ENCODE peak calls at places on chromosomes 5 and 9, in seven cellular contexts. One of them, this sample, is unnamed.

GRCh38 chr9:125906144-125906543 is 159.0 kb downstream of the PBX3 start:
- DNase-seq in WTC11: no peak
- DNase-seq in left lung: no peak
- DNase-seq in MCF 10A: no peak
- DNase-seq in spleen: no peak
- DNase-seq in mucosa of descending colon: no peak
- DNase-seq in A549: no peak
- DNase-seq in this sample: no peak

GRCh38 chr5:60820593-60821487 is 23.2 kb downstream of the ELOVL7 start:
- DNase-seq in WTC11: no peak
- DNase-seq in left lung: no peak
- DNase-seq in spleen: no peak
- DNase-seq in MCF 10A: no peak
- DNase-seq in mucosa of descending colon: no peak
- DNase-seq in A549: no peak
- DNase-seq in this sample: no peak

GRCh38 chr9:73179594-73179993 is 27.9 kb downstream of the ANXA1 start:
- DNase-seq in left lung: no peak
- DNase-seq in spleen: no peak
- DNase-seq in WTC11: no peak
- DNase-seq in mucosa of descending colon: no peak
- DNase-seq in MCF 10A: peak
- DNase-seq in A549: peak
- DNase-seq in this sample: no peak

GRCh38 chr9:121841771-121842611 is 190.6 kb downstream of the DAB2IP start:
- DNase-seq in WTC11: no peak
- DNase-seq in A549: no peak
- DNase-seq in MCF 10A: no peak
- DNase-seq in mucosa of descending colon: no peak
- DNase-seq in spleen: no peak
- DNase-seq in left lung: no peak
- DNase-seq in this sample: no peak

GRCh38 chr5:26236936-26237335 is 801.5 kb downstream of the CDH9 start:
- DNase-seq in mucosa of descending colon: no peak
- DNase-seq in A549: no peak
- DNase-seq in WTC11: no peak
- DNase-seq in MCF 10A: no peak
- DNase-seq in left lung: no peak
- DNase-seq in spleen: no peak
- DNase-seq in this sample: no peak

GRCh38 chr5:1203311-1203967 is 2.0 kb downstream of the SLC6A19 start:
- DNase-seq in left lung: peak
- DNase-seq in A549: no peak
- DNase-seq in mucosa of descending colon: no peak
- DNase-seq in MCF 10A: no peak
- DNase-seq in spleen: no peak
- DNase-seq in WTC11: no peak
- DNase-seq in this sample: peak

GRCh38 chr9:96394832-96395496 is 11.5 kb upstream of the SLC35D2 start:
- DNase-seq in mucosa of descending colon: no peak
- DNase-seq in left lung: no peak
- DNase-seq in WTC11: no peak
- DNase-seq in A549: no peak
- DNase-seq in spleen: no peak
- DNase-seq in MCF 10A: no peak
- DNase-seq in this sample: no peak

GRCh38 chr5:132476853-132477729 is 13.5 kb downstream of the IRF1 start:
- DNase-seq in MCF 10A: no peak
- DNase-seq in spleen: peak
- DNase-seq in mucosa of descending colon: peak
- DNase-seq in left lung: no peak
- DNase-seq in A549: no peak
- DNase-seq in WTC11: no peak
- DNase-seq in this sample: no peak

GRCh38 chr5:65961644-65962043 is 35.3 kb downstream of the ERBIN start:
- DNase-seq in mucosa of descending colon: no peak
- DNase-seq in WTC11: no peak
- DNase-seq in MCF 10A: peak
- DNase-seq in spleen: no peak
- DNase-seq in left lung: no peak
- DNase-seq in A549: no peak
- DNase-seq in this sample: no peak

GRCh38 chr5:137751869-137752491 is 2.2 kb downstream of the HNRNPA0 start:
- DNase-seq in MCF 10A: peak
- DNase-seq in spleen: no peak
- DNase-seq in A549: peak
- DNase-seq in mucosa of descending colon: peak
- DNase-seq in left lung: no peak
- DNase-seq in WTC11: no peak
- DNase-seq in this sample: no peak

GRCh38 chr5:73120222-73121108 is at the start of gene TMEM171:
- DNase-seq in mucosa of descending colon: peak
- DNase-seq in spleen: peak
- DNase-seq in MCF 10A: peak
- DNase-seq in WTC11: peak
- DNase-seq in left lung: peak
- DNase-seq in A549: peak
- DNase-seq in this sample: peak

GRCh38 chr5:132073231-132074013 is at the start of gene CSF2:
- DNase-seq in A549: no peak
- DNase-seq in mucosa of descending colon: no peak
- DNase-seq in spleen: peak
- DNase-seq in WTC11: no peak
- DNase-seq in MCF 10A: peak
- DNase-seq in left lung: peak
- DNase-seq in this sample: no peak

GRCh38 chr5:57817001-57817453 is 334.4 kb upstream of the ACTBL2 start:
- DNase-seq in MCF 10A: peak
- DNase-seq in mucosa of descending colon: no peak
- DNase-seq in A549: no peak
- DNase-seq in WTC11: no peak
- DNase-seq in left lung: no peak
- DNase-seq in spleen: no peak
- DNase-seq in this sample: no peak

GRCh38 chr9:20125721-20126120 is 336.9 kb upstream of the SLC24A2 start:
- DNase-seq in left lung: no peak
- DNase-seq in A549: no peak
- DNase-seq in MCF 10A: no peak
- DNase-seq in WTC11: no peak
- DNase-seq in spleen: no peak
- DNase-seq in mucosa of descending colon: no peak
- DNase-seq in this sample: no peak

GRCh38 chr5:119743927-119744326 is 114.6 kb downstream of the FAM170A start:
- DNase-seq in WTC11: peak
- DNase-seq in mucosa of descending colon: peak
- DNase-seq in A549: peak
- DNase-seq in MCF 10A: peak
- DNase-seq in left lung: no peak
- DNase-seq in spleen: no peak
- DNase-seq in this sample: no peak

GRCh38 chr5:35876922-35877321 is 20.2 kb downstream of the IL7R start:
- DNase-seq in A549: no peak
- DNase-seq in mucosa of descending colon: no peak
- DNase-seq in MCF 10A: peak
- DNase-seq in spleen: no peak
- DNase-seq in WTC11: no peak
- DNase-seq in left lung: no peak
- DNase-seq in this sample: no peak

GRCh38 chr9:108386859-108387384 is 468.9 kb downstream of the ACTL7B start:
- DNase-seq in mucosa of descending colon: no peak
- DNase-seq in WTC11: no peak
- DNase-seq in left lung: no peak
- DNase-seq in MCF 10A: no peak
- DNase-seq in A549: no peak
- DNase-seq in spleen: no peak
- DNase-seq in this sample: no peak

GRCh38 chr9:121071356-121071755 is 3.4 kb upstream of the CNTRL start:
- DNase-seq in WTC11: no peak
- DNase-seq in spleen: no peak
- DNase-seq in A549: no peak
- DNase-seq in mucosa of descending colon: no peak
- DNase-seq in left lung: no peak
- DNase-seq in MCF 10A: no peak
- DNase-seq in this sample: no peak

GRCh38 chr5:7814816-7815215 is 36.1 kb downstream of the CFAP90 start:
- DNase-seq in WTC11: no peak
- DNase-seq in spleen: no peak
- DNase-seq in MCF 10A: no peak
- DNase-seq in mucosa of descending colon: no peak
- DNase-seq in A549: no peak
- DNase-seq in left lung: no peak
- DNase-seq in this sample: no peak

GRCh38 chr5:7816535-7816901 is 34.4 kb downstream of the CFAP90 start:
- DNase-seq in WTC11: no peak
- DNase-seq in MCF 10A: no peak
- DNase-seq in spleen: no peak
- DNase-seq in A549: no peak
- DNase-seq in mucosa of descending colon: no peak
- DNase-seq in left lung: no peak
- DNase-seq in this sample: no peak

GRCh38 chr5:7813576-7813975 is 37.4 kb downstream of the CFAP90 start:
- DNase-seq in MCF 10A: peak
- DNase-seq in A549: no peak
- DNase-seq in WTC11: no peak
- DNase-seq in spleen: no peak
- DNase-seq in mucosa of descending colon: no peak
- DNase-seq in left lung: no peak
- DNase-seq in this sample: no peak

GRCh38 chr5:7813007-7813406 is 37.9 kb downstream of the CFAP90 start:
- DNase-seq in left lung: no peak
- DNase-seq in spleen: no peak
- DNase-seq in WTC11: no peak
- DNase-seq in mucosa of descending colon: no peak
- DNase-seq in MCF 10A: no peak
- DNase-seq in A549: no peak
- DNase-seq in this sample: no peak

DNA sequence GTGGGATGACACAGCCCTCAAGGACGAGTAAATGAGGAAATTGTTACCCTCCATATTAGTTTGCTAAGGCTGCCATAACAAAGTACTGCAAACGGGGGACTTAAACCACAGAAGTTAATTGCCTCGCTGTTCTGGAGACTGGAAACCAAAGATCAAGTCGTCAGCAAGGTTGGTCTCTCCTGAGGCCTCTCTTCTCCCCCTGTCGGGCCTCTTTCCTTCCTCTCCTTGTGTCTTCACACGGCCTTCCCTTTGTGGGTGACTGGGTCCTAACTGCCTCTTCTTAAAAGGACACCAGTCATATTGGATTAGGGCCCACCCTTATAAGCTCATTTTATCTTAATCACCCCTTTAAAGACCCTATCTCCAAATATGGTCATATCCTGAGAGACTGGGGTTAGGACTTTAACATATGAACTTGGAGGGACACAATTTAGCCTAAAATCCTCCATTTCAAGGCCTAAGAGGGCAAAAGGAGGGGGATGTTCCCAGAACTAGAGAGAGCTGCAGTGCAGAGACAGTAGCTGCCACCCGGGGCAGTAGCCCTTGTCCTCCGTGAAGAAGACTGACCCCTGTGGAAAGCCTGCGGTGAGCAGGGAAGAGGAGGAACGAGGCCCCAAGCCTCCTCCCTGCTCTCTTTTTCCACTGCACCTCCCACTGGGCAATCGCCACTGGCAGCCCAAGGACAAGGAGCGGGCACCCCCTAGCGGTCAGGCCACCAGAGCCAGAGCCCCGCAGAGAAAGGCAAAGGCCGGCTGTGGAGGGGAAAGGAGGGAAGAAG is 35.0 kb downstream of the CFAP90 start:
- DNase-seq in A549: peak
- DNase-seq in spleen: peak
- DNase-seq in WTC11: peak
- DNase-seq in mucosa of descending colon: peak
- DNase-seq in left lung: peak
- DNase-seq in MCF 10A: peak
- DNase-seq in this sample: peak
- TF ChIP-seq CTCF in A549: peak
- TF ChIP-seq CTCF in spleen: peak
- TF ChIP-seq CTCF in WTC11: peak
- TF ChIP-seq CTCF in mucosa of descending colon: peak
- TF ChIP-seq CTCF in left lung: peak
- TF ChIP-seq CTCF in MCF 10A: peak
- TF ChIP-seq CTCF in this sample: peak

DNA sequence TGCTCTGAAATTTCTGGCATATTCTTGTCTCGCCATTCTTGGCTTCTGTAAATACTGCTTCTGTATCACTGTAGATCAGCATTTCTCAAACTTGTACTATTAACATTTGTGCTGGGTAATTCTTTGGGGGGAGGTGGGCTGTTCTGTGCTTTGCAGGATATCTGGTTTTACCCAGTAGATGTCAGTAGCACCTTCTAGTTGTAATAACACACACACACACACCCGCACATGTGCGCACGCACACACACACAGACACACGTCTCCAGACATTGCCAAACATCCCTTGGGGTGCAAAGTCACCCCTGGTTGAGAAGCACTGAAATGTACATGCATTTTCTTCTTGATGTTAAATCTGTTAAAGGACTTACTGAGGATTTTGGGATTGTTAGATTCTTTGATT is 304.1 kb downstream of the MAT2B start:
- DNase-seq in left lung: no peak
- DNase-seq in A549: no peak
- DNase-seq in mucosa of descending colon: no peak
- DNase-seq in WTC11: no peak
- DNase-seq in MCF 10A: no peak
- DNase-seq in spleen: no peak
- DNase-seq in this sample: peak
- TF ChIP-seq CTCF in left lung: no peak
- TF ChIP-seq CTCF in A549: no peak
- TF ChIP-seq CTCF in mucosa of descending colon: no peak
- TF ChIP-seq CTCF in WTC11: no peak
- TF ChIP-seq CTCF in MCF 10A: no peak
- TF ChIP-seq CTCF in spleen: no peak
- TF ChIP-seq CTCF in this sample: no peak

GRCh38 chr9:124054671-124055212 is 43.2 kb downstream of the LHX2 start:
- DNase-seq in WTC11: peak
- DNase-seq in mucosa of descending colon: no peak
- DNase-seq in left lung: no peak
- DNase-seq in A549: peak
- DNase-seq in MCF 10A: peak
- DNase-seq in spleen: no peak
- DNase-seq in this sample: no peak
- TF ChIP-seq CTCF in WTC11: no peak
- TF ChIP-seq CTCF in mucosa of descending colon: no peak
- TF ChIP-seq CTCF in left lung: no peak
- TF ChIP-seq CTCF in A549: no peak
- TF ChIP-seq CTCF in MCF 10A: no peak
- TF ChIP-seq CTCF in spleen: no peak
- TF ChIP-seq CTCF in this sample: no peak

DNA sequence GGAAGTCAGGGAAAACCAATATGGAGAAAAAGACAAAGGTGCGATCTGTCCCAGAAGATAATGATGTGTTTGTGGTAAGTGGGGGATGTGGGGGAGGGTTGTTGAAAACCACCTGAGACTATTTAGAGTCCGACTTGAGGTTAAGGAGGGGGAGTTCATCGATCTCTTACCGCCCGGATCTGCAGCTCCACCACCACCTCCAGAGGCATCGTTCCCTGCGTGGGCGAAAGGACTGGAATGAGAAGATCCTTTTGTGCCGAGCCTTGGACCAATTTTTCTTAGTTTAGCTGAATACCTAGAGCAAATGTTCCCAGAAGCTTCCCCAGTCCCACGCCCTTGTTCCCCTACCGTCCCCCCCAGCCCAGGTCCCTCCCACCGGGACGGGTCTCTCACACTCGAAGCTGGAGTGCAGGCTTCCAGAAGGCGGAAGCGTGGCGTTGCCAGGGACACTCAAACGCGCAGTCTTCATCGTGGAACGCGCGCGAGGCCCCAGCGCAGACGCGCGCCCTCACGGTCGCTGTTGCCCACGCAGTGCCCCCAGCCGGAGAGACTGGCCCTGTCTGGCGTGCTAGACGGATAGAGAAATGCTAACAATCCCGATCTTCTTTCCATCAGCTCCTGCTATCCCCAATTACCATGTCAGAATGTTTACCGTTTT is at the start of gene SPATA6L:
- DNase-seq in WTC11: peak
- DNase-seq in mucosa of descending colon: peak
- DNase-seq in A549: peak
- DNase-seq in spleen: peak
- DNase-seq in left lung: peak
- DNase-seq in MCF 10A: peak
- DNase-seq in this sample: peak
- TF ChIP-seq CTCF in WTC11: no peak
- TF ChIP-seq CTCF in mucosa of descending colon: no peak
- TF ChIP-seq CTCF in A549: peak
- TF ChIP-seq CTCF in spleen: no peak
- TF ChIP-seq CTCF in left lung: no peak
- TF ChIP-seq CTCF in MCF 10A: no peak
- TF ChIP-seq CTCF in this sample: no peak

This sample was measured in glutamatergic neuron.